ENCODE peak calls at places on chromosomes 5 and 9, in ten cellular contexts. One of them, this sample, is unnamed.

GRCh38 chr5:153661897-153662296 is 171.4 kb downstream of the GRIA1 start:
- DNase-seq in amygdala: no peak
- DNase-seq in caudate nucleus: no peak
- DNase-seq in aorta: no peak
- DNase-seq in amniotic epithelial cell: peak
- DNase-seq in T-helper 1 cell: no peak
- DNase-seq in retina: no peak
- DNase-seq in endothelial cell: no peak
- DNase-seq in NCI-H1092 treated with DMSO at 0.1 percent for 48 hours: no peak
- DNase-seq in COR-L47: no peak
- DNase-seq in this sample: no peak

GRCh38 chr5:64595519-64595855 is 89.7 kb downstream of the RGS7BP start:
- DNase-seq in amygdala: no peak
- DNase-seq in caudate nucleus: no peak
- DNase-seq in aorta: no peak
- DNase-seq in amniotic epithelial cell: no peak
- DNase-seq in T-helper 1 cell: no peak
- DNase-seq in retina: no peak
- DNase-seq in endothelial cell: no peak
- DNase-seq in NCI-H1092 treated with DMSO at 0.1 percent for 48 hours: no peak
- DNase-seq in COR-L47: no peak
- DNase-seq in this sample: no peak

GRCh38 chr9:130823435-130823834 is 11.6 kb upstream of the ABL1 start:
- DNase-seq in amygdala: no peak
- DNase-seq in caudate nucleus: no peak
- DNase-seq in aorta: no peak
- DNase-seq in amniotic epithelial cell: peak
- DNase-seq in T-helper 1 cell: no peak
- DNase-seq in retina: no peak
- DNase-seq in endothelial cell: no peak
- DNase-seq in NCI-H1092 treated with DMSO at 0.1 percent for 48 hours: no peak
- DNase-seq in COR-L47: no peak
- DNase-seq in this sample: no peak

GRCh38 chr5:174503461-174504265 is 220.7 kb upstream of the MSX2 start:
- DNase-seq in amygdala: peak
- DNase-seq in caudate nucleus: peak
- DNase-seq in aorta: no peak
- DNase-seq in amniotic epithelial cell: peak
- DNase-seq in T-helper 1 cell: no peak
- DNase-seq in retina: peak
- DNase-seq in endothelial cell: no peak
- DNase-seq in NCI-H1092 treated with DMSO at 0.1 percent for 48 hours: no peak
- DNase-seq in COR-L47: peak
- DNase-seq in this sample: no peak

GRCh38 chr5:20224046-20224445 is 236.0 kb upstream of the CDH18 start:
- DNase-seq in amygdala: no peak
- DNase-seq in caudate nucleus: no peak
- DNase-seq in aorta: no peak
- DNase-seq in amniotic epithelial cell: peak
- DNase-seq in T-helper 1 cell: no peak
- DNase-seq in retina: no peak
- DNase-seq in endothelial cell: no peak
- DNase-seq in NCI-H1092 treated with DMSO at 0.1 percent for 48 hours: no peak
- DNase-seq in COR-L47: no peak
- DNase-seq in this sample: peak

GRCh38 chr9:3928590-3928989 is 371.3 kb downstream of the GLIS3 start:
- DNase-seq in amygdala: no peak
- DNase-seq in caudate nucleus: no peak
- DNase-seq in aorta: no peak
- DNase-seq in amniotic epithelial cell: no peak
- DNase-seq in T-helper 1 cell: no peak
- DNase-seq in retina: no peak
- DNase-seq in endothelial cell: no peak
- DNase-seq in NCI-H1092 treated with DMSO at 0.1 percent for 48 hours: no peak
- DNase-seq in COR-L47: no peak
- DNase-seq in this sample: no peak

GRCh38 chr5:35854248-35854647 is 2.4 kb upstream of the IL7R start:
- DNase-seq in amygdala: no peak
- DNase-seq in caudate nucleus: no peak
- DNase-seq in aorta: no peak
- DNase-seq in amniotic epithelial cell: no peak
- DNase-seq in T-helper 1 cell: peak
- DNase-seq in retina: no peak
- DNase-seq in endothelial cell: no peak
- DNase-seq in NCI-H1092 treated with DMSO at 0.1 percent for 48 hours: no peak
- DNase-seq in COR-L47: no peak
- DNase-seq in this sample: no peak

GRCh38 chr9:107639426-107639825 is 149.9 kb upstream of the KLF4 start:
- DNase-seq in amygdala: no peak
- DNase-seq in caudate nucleus: no peak
- DNase-seq in aorta: no peak
- DNase-seq in amniotic epithelial cell: no peak
- DNase-seq in T-helper 1 cell: no peak
- DNase-seq in retina: no peak
- DNase-seq in endothelial cell: no peak
- DNase-seq in NCI-H1092 treated with DMSO at 0.1 percent for 48 hours: peak
- DNase-seq in COR-L47: no peak
- DNase-seq in this sample: no peak

GRCh38 chr9:129887210-129888084 is 52.2 kb downstream of the USP20 start:
- DNase-seq in amygdala: no peak
- DNase-seq in caudate nucleus: no peak
- DNase-seq in aorta: no peak
- DNase-seq in amniotic epithelial cell: peak
- DNase-seq in T-helper 1 cell: peak
- DNase-seq in retina: no peak
- DNase-seq in endothelial cell: no peak
- DNase-seq in NCI-H1092 treated with DMSO at 0.1 percent for 48 hours: no peak
- DNase-seq in COR-L47: no peak
- DNase-seq in this sample: peak

GRCh38 chr5:101418735-101419134 is 515.7 kb upstream of the ST8SIA4 start:
- DNase-seq in amygdala: no peak
- DNase-seq in caudate nucleus: no peak
- DNase-seq in aorta: no peak
- DNase-seq in amniotic epithelial cell: no peak
- DNase-seq in T-helper 1 cell: no peak
- DNase-seq in retina: no peak
- DNase-seq in endothelial cell: no peak
- DNase-seq in NCI-H1092 treated with DMSO at 0.1 percent for 48 hours: no peak
- DNase-seq in COR-L47: no peak
- DNase-seq in this sample: no peak

GRCh38 chr5:132001647-132002561 is 9.6 kb downstream of the ACSL6 start:
- DNase-seq in amygdala: no peak
- DNase-seq in caudate nucleus: no peak
- DNase-seq in aorta: peak
- DNase-seq in amniotic epithelial cell: no peak
- DNase-seq in T-helper 1 cell: no peak
- DNase-seq in retina: no peak
- DNase-seq in endothelial cell: no peak
- DNase-seq in NCI-H1092 treated with DMSO at 0.1 percent for 48 hours: no peak
- DNase-seq in COR-L47: no peak
- DNase-seq in this sample: no peak

GRCh38 chr5:131635755-131636479 is 888 bp upstream of the RAPGEF6 start:
- DNase-seq in amygdala: no peak
- DNase-seq in caudate nucleus: peak
- DNase-seq in aorta: peak
- DNase-seq in amniotic epithelial cell: no peak
- DNase-seq in T-helper 1 cell: no peak
- DNase-seq in retina: no peak
- DNase-seq in endothelial cell: no peak
- DNase-seq in NCI-H1092 treated with DMSO at 0.1 percent for 48 hours: peak
- DNase-seq in COR-L47: peak
- DNase-seq in this sample: no peak

GRCh38 chr9:83039303-83039702 is 23.6 kb downstream of the RASEF start:
- DNase-seq in amygdala: no peak
- DNase-seq in caudate nucleus: no peak
- DNase-seq in aorta: no peak
- DNase-seq in amniotic epithelial cell: no peak
- DNase-seq in T-helper 1 cell: no peak
- DNase-seq in retina: no peak
- DNase-seq in endothelial cell: no peak
- DNase-seq in NCI-H1092 treated with DMSO at 0.1 percent for 48 hours: no peak
- DNase-seq in COR-L47: no peak
- DNase-seq in this sample: no peak

GRCh38 chr5:59157001-59157527 is 574.2 kb downstream of the RAB3C start:
- DNase-seq in amygdala: no peak
- DNase-seq in caudate nucleus: no peak
- DNase-seq in aorta: no peak
- DNase-seq in amniotic epithelial cell: no peak
- DNase-seq in T-helper 1 cell: no peak
- DNase-seq in retina: no peak
- DNase-seq in endothelial cell: no peak
- DNase-seq in NCI-H1092 treated with DMSO at 0.1 percent for 48 hours: no peak
- DNase-seq in COR-L47: no peak
- DNase-seq in this sample: no peak

GRCh38 chr9:102124465-102124864 is 386.0 kb upstream of the GRIN3A start:
- DNase-seq in amygdala: no peak
- DNase-seq in caudate nucleus: no peak
- DNase-seq in aorta: no peak
- DNase-seq in amniotic epithelial cell: no peak
- DNase-seq in T-helper 1 cell: no peak
- DNase-seq in retina: no peak
- DNase-seq in endothelial cell: no peak
- DNase-seq in NCI-H1092 treated with DMSO at 0.1 percent for 48 hours: no peak
- DNase-seq in COR-L47: no peak
- DNase-seq in this sample: no peak

GRCh38 chr9:81492710-81493447 is 196.5 kb downstream of the TLE1 start:
- DNase-seq in amygdala: no peak
- DNase-seq in caudate nucleus: no peak
- DNase-seq in aorta: no peak
- DNase-seq in amniotic epithelial cell: peak
- DNase-seq in T-helper 1 cell: no peak
- DNase-seq in retina: no peak
- DNase-seq in endothelial cell: no peak
- DNase-seq in NCI-H1092 treated with DMSO at 0.1 percent for 48 hours: peak
- DNase-seq in COR-L47: no peak
- DNase-seq in this sample: peak

GRCh38 chr9:133690111-133690561 is 48.0 kb downstream of the SARDH start:
- DNase-seq in amygdala: no peak
- DNase-seq in caudate nucleus: no peak
- DNase-seq in aorta: peak
- DNase-seq in amniotic epithelial cell: peak
- DNase-seq in T-helper 1 cell: no peak
- DNase-seq in retina: no peak
- DNase-seq in endothelial cell: no peak
- DNase-seq in NCI-H1092 treated with DMSO at 0.1 percent for 48 hours: no peak
- DNase-seq in COR-L47: no peak
- DNase-seq in this sample: no peak

GRCh38 chr9:37820142-37820541 is 19.5 kb downstream of the DCAF10 start:
- DNase-seq in amygdala: no peak
- DNase-seq in caudate nucleus: no peak
- DNase-seq in aorta: no peak
- DNase-seq in amniotic epithelial cell: no peak
- DNase-seq in T-helper 1 cell: no peak
- DNase-seq in retina: no peak
- DNase-seq in endothelial cell: no peak
- DNase-seq in NCI-H1092 treated with DMSO at 0.1 percent for 48 hours: no peak
- DNase-seq in COR-L47: no peak
- DNase-seq in this sample: no peak

This sample was measured in NCI-H226.